ENCODE peak calls at places on chromosome 5, in nine cellular contexts. I is AG09309; K is cardiac muscle cell; G is lower leg skin; N is CD8-positive, alpha-beta T cell; A is H9; L is choroid plexus epithelial cell; X is brain microvascular endothelial cell; W is MM.1S. H is an unnamed sample.

GRCh38 chr5:82347213-82347947 is 69.2 kb upstream of the RPS23 start:
- DNase-seq in I (no peak), K (no peak), G (peak; percentile 34), N (no peak), A (no peak), L (peak; percentile 93), X (peak; percentile 85), W (no peak), H (no peak)

GRCh38 chr5:179242676-179243075 is 102.6 kb downstream of the ADAMTS2 start:
- DNase-seq in I (no peak), K (no peak), G (no peak), N (no peak), A (peak; percentile 19), L (no peak), X (no peak), W (no peak), H (no peak)

GRCh38 chr5:140113699-140114263 is at the start of gene PURA:
- DNase-seq in I (peak; percentile 75), K (peak; percentile 96), G (peak; percentile 95), N (peak; percentile 93), A (peak; percentile 96), L (peak; percentile 93), X (peak; percentile 92), W (peak; percentile 96), H (peak; percentile 97)

GRCh38 chr5:15610216-15610615 is 110.2 kb downstream of the FBXL7 start:
- DNase-seq in I (no peak), K (no peak), G (no peak), N (no peak), A (no peak), L (no peak), X (no peak), W (no peak), H (no peak)

GRCh38 chr5:141186897-141187512 is at the start of gene PCDHB9:
- DNase-seq in I (no peak), K (peak; percentile 29), G (no peak), N (no peak), A (peak; percentile 59), L (peak; percentile 11), X (no peak), W (peak; percentile 69), H (no peak)

GRCh38 chr5:2196989-2197531 is 314.3 kb upstream of the IRX4 start:
- DNase-seq in I (no peak), K (no peak), G (no peak), N (no peak), A (no peak), L (no peak), X (no peak), W (no peak), H (no peak)

GRCh38 chr5:112143684-112144083 is 275.4 kb downstream of the EPB41L4A start:
- DNase-seq in I (no peak), K (no peak), G (no peak), N (no peak), A (no peak), L (peak; percentile 23), X (peak; percentile 32), W (no peak), H (no peak)

GRCh38 chr5:178330791-178331404 is 98.3 kb upstream of the PHYKPL start:
- DNase-seq in I (no peak), K (peak; percentile 36), G (no peak), N (no peak), A (no peak), L (no peak), X (no peak), W (no peak), H (no peak)

GRCh38 chr5:133839721-133840120 is 128.7 kb downstream of the C5orf15 start:
- DNase-seq in I (no peak), K (no peak), G (no peak), N (no peak), A (no peak), L (no peak), X (no peak), W (no peak), H (no peak)

GRCh38 chr5:89948977-89949376 is 460.6 kb downstream of the CETN3 start:
- DNase-seq in I (no peak), K (no peak), G (no peak), N (no peak), A (no peak), L (no peak), X (no peak), W (no peak), H (no peak)

GRCh38 chr5:16812911-16813310 is 123.2 kb downstream of the MYO10 start:
- DNase-seq in I (no peak), K (no peak), G (no peak), N (no peak), A (no peak), L (peak; percentile 69), X (peak; percentile 51), W (no peak), H (no peak)

GRCh38 chr5:113202904-113203716 is 226.5 kb downstream of the DCP2 start:
- DNase-seq in I (no peak), K (peak; percentile 84), G (peak; percentile 59), N (no peak), A (peak; percentile 41), L (peak; percentile 80), X (peak; percentile 94), W (no peak), H (no peak)

GRCh38 chr5:31581498-31582099 is 49.5 kb downstream of the C5orf22 start:
- DNase-seq in I (peak; percentile 16), K (peak; percentile 58), G (no peak), N (no peak), A (no peak), L (peak; percentile 73), X (no peak), W (peak; percentile 49), H (no peak)

GRCh38 chr5:42908509-42909488 is 97.1 kb upstream of the SELENOP start:
- DNase-seq in I (peak; percentile 55), K (peak; percentile 94), G (peak; percentile 82), N (peak; percentile 80), A (peak; percentile 89), L (peak; percentile 92), X (peak; percentile 85), W (peak; percentile 92), H (peak; percentile 65)

GRCh38 chr5:135033026-135033861 is 784 bp downstream of the PITX1 start:
- DNase-seq in I (no peak), K (peak; percentile 44), G (no peak), N (no peak), A (peak; percentile 75), L (peak; percentile 27), X (no peak), W (peak; percentile 60), H (no peak)

GRCh38 chr5:121573844-121574243 is 277.8 kb upstream of the FTMT start:
- DNase-seq in I (no peak), K (no peak), G (no peak), N (no peak), A (no peak), L (no peak), X (no peak), W (no peak), H (no peak)

GRCh38 chr5:12330993-12331588 is 426.8 kb upstream of the CTNND2 start:
- DNase-seq in I (no peak), K (no peak), G (no peak), N (no peak), A (peak; percentile 97), L (no peak), X (no peak), W (no peak), H (no peak)

GRCh38 chr5:167425161-167425560 is 866.3 kb upstream of the WWC1 start:
- DNase-seq in I (no peak), K (peak; percentile 69), G (no peak), N (no peak), A (no peak), L (no peak), X (no peak), W (no peak), H (no peak)
- TF ChIP-seq CTCF in I (no peak), K (no peak), G (no peak), N (no peak), A (no peak), L (no peak), X (no peak), W (no peak), H (no peak)

DNA sequence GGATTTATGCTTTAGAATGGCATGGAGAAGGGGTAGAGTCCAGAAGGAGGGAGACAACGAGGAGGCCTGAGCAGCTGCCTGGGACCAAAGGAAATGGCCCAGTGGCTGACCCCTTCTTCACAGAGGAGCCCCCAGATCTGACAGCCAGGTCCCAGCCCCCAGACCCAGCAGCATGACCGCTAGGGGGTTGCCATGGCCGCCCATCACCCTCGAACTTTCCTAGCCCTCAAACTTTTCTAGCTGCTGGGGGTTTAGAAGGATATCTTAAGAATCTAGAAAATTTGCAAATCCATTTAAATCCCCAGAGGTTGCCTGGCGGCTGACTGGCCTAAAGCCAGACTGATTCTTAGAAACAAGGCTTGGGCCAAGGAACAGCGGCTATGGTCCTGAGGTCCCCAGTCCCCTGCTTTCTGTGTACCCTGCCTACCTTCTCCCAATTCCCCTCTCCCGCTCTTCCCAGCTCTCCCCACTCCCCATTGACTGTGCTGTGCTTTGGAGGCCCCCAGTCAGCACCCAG is 969 bp downstream of the PDGFRB start:
- DNase-seq in I (no peak), K (no peak), G (no peak), N (no peak), A (no peak), L (peak; percentile 50), X (no peak), W (no peak), H (no peak)
- TF ChIP-seq CTCF in I (no peak), K (peak; percentile 6), G (no peak), N (no peak), A (no peak), L (peak; percentile 20), X (peak; percentile 41), W (no peak), H (no peak)

GRCh38 chr5:176658007-176658599 is 10.8 kb downstream of the TSPAN17 start:
- DNase-seq in I (peak; percentile 8), K (peak; percentile 84), G (peak; percentile 55), N (peak; percentile 41), A (peak; percentile 84), L (peak; percentile 80), X (peak; percentile 56), W (peak; percentile 68), H (no peak)
- TF ChIP-seq CTCF in I (peak; percentile 93), K (peak; percentile 93), G (no peak), N (peak; percentile 88), A (peak; percentile 95), L (peak; percentile 86), X (peak; percentile 92), W (peak; percentile 84), H (no peak)

DNA sequence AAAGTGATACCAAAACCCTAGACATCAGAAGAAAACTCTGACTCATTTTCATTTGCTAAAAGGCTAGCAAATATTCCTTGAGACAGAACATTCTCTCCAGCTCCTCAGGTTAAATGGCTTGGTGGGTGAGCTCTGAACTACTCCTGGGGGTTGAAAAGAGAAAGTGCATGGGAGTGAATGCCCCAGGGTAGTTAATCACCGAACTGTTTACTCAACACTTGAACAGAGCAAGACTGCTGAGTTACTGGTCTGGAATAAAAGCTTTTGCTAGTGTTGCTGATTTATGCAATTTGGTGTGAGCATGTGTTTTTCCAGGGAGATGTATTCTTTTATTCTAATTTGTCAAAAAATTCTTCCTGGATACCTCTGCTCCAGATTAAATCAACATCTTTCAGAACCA is 88.3 kb upstream of the PRDM9 start:
- DNase-seq in I (no peak), K (no peak), G (no peak), N (no peak), A (no peak), L (peak; percentile 1), X (no peak), W (no peak), H (no peak)
- TF ChIP-seq CTCF in I (no peak), K (no peak), G (no peak), N (no peak), A (peak; percentile 34), L (no peak), X (no peak), W (no peak), H (no peak)

H was measured in omental fat pad.